ENCODE peak calls at places on chromosomes 12 and 14, in seven cellular contexts. T is HCT116, Z is Peyer's patch, B is AG10803, M is glutamatergic neuron, S is GM12878, L is LNCaP clone FGC. D is an unnamed sample.

GRCh38 chr14:52327374-52328226 is 13.5 kb downstream of the PTGER2 start:
- DNase-seq in T (no peak), Z (no peak), B (peak; percentile 56), M (no peak), S (no peak), L (peak; percentile 91), D (no peak)

GRCh38 chr14:32226051-32226450 is 23.0 kb upstream of the RNU6-8 start:
- DNase-seq in T (no peak), Z (no peak), B (peak; percentile 16), M (no peak), S (no peak), L (no peak), D (no peak)

GRCh38 chr12:95996034-95996658 is at the start of gene HAL:
- DNase-seq in T (no peak), Z (peak; percentile 64), B (peak; percentile 34), M (no peak), S (no peak), L (no peak), D (no peak)

GRCh38 chr14:52079239-52079956 is 10.5 kb upstream of the NID2 start:
- DNase-seq in T (no peak), Z (no peak), B (peak; percentile 49), M (no peak), S (no peak), L (no peak), D (no peak)

GRCh38 chr12:44117368-44117767 is 281.5 kb downstream of the TMEM117 start:
- DNase-seq in T (no peak), Z (no peak), B (peak; percentile 11), M (no peak), S (no peak), L (no peak), D (no peak)

GRCh38 chr14:98926151-98926550 is 345.8 kb downstream of the BCL11B start:
- DNase-seq in T (no peak), Z (peak; percentile 55), B (no peak), M (no peak), S (no peak), L (no peak), D (no peak)

GRCh38 chr12:15276088-15276698 is 46.1 kb upstream of the PTPRO start:
- DNase-seq in T (peak; percentile 16), Z (peak; percentile 54), B (peak; percentile 36), M (no peak), S (no peak), L (no peak), D (no peak)

GRCh38 chr14:61334197-61334701 is 12.9 kb downstream of the PRKCH start:
- DNase-seq in T (no peak), Z (no peak), B (no peak), M (no peak), S (no peak), L (no peak), D (no peak)

GRCh38 chr12:123319273-123319672 is 45.4 kb downstream of the SBNO1 start:
- DNase-seq in T (no peak), Z (no peak), B (no peak), M (no peak), S (no peak), L (no peak), D (no peak)

GRCh38 chr14:100891501-100892445 is 11.7 kb downstream of the RTL1 start:
- DNase-seq in T (no peak), Z (peak; percentile 25), B (no peak), M (peak; percentile 5), S (no peak), L (no peak), D (peak; percentile 4)

GRCh38 chr14:103442288-103442687 is 57.1 kb downstream of the MARK3 start:
- DNase-seq in T (no peak), Z (no peak), B (peak; percentile 58), M (no peak), S (no peak), L (no peak), D (no peak)

GRCh38 chr14:59126714-59127436 is 61.6 kb upstream of the DAAM1 start:
- DNase-seq in T (peak; percentile 61), Z (peak; percentile 54), B (peak; percentile 66), M (no peak), S (no peak), L (peak; percentile 41), D (no peak)

GRCh38 chr14:101098641-101099040 is 195.1 kb upstream of the RTL1 start:
- DNase-seq in T (no peak), Z (no peak), B (no peak), M (no peak), S (no peak), L (no peak), D (no peak)

GRCh38 chr14:104285483-104285790 is 147.1 kb downstream of the KIF26A start:
- DNase-seq in T (no peak), Z (no peak), B (no peak), M (peak; percentile 3), S (no peak), L (no peak), D (no peak)

GRCh38 chr14:101197595-101198397 is 294.3 kb upstream of the RTL1 start:
- DNase-seq in T (no peak), Z (peak; percentile 33), B (no peak), M (no peak), S (no peak), L (no peak), D (peak; percentile 9)

GRCh38 chr14:22283000-22283399 is 306.0 kb downstream of the DAD1 start:
- DNase-seq in T (no peak), Z (no peak), B (no peak), M (no peak), S (no peak), L (no peak), D (no peak)

GRCh38 chr14:38868415-38869290 is 234.4 kb downstream of the SEC23A start:
- DNase-seq in T (no peak), Z (no peak), B (no peak), M (no peak), S (no peak), L (peak; percentile 67), D (no peak)

GRCh38 chr14:104970231-104971068 is 7.7 kb downstream of the AHNAK2 start:
- DNase-seq in T (peak; percentile 56), Z (peak; percentile 68), B (peak; percentile 92), M (peak; percentile 62), S (no peak), L (no peak), D (no peak)

GRCh38 chr12:4892418-4892817 is 17.3 kb upstream of the KCNA1 start:
- DNase-seq in T (no peak), Z (no peak), B (no peak), M (no peak), S (no peak), L (no peak), D (no peak)

GRCh38 chr12:7555752-7556151 is 52.2 kb upstream of the CD163 start:
- DNase-seq in T (peak; percentile 48), Z (no peak), B (peak; percentile 72), M (no peak), S (no peak), L (no peak), D (no peak)

GRCh38 chr14:43483415-43483814 is 1023.7 kb downstream of the FSCB start:
- DNase-seq in T (no peak), Z (no peak), B (no peak), M (no peak), S (no peak), L (no peak), D (no peak)

GRCh38 chr12:54560374-54560858 is 11.0 kb downstream of the PDE1B start:
- DNase-seq in T (peak; percentile 21), Z (peak; percentile 95), B (peak; percentile 57), M (peak; percentile 81), S (peak; percentile 65), L (no peak), D (peak; percentile 82)

GRCh38 chr12:104370989-104371870 is 67.7 kb downstream of the EID3 start:
- DNase-seq in T (no peak), Z (no peak), B (peak; percentile 77), M (no peak), S (no peak), L (no peak), D (no peak)

GRCh38 chr12:127169321-127170270 is 1097.4 kb upstream of the TMEM132C start:
- DNase-seq in T (no peak), Z (no peak), B (peak; percentile 93), M (no peak), S (no peak), L (no peak), D (no peak)

GRCh38 chr12:1453801-1454200 is 140.6 kb downstream of the FBXL14 start:
- DNase-seq in T (no peak), Z (no peak), B (no peak), M (peak; percentile 52), S (no peak), L (no peak), D (no peak)

GRCh38 chr12:15880721-15881120 is 1.5 kb upstream of the STRAP start:
- DNase-seq in T (no peak), Z (no peak), B (no peak), M (no peak), S (no peak), L (no peak), D (no peak)

GRCh38 chr12:20527396-20528154 is 159.2 kb downstream of the PDE3A start:
- DNase-seq in T (no peak), Z (no peak), B (no peak), M (no peak), S (no peak), L (no peak), D (no peak)

GRCh38 chr14:95285566-95285965 is 34.1 kb downstream of the CLMN start:
- DNase-seq in T (no peak), Z (no peak), B (no peak), M (no peak), S (no peak), L (no peak), D (no peak)

GRCh38 chr12:132194056-132194455 is 49.8 kb downstream of the NOC4L start:
- DNase-seq in T (peak; percentile 31), Z (no peak), B (no peak), M (no peak), S (no peak), L (no peak), D (no peak)
- TF ChIP-seq CTCF in T (peak; percentile 65), Z (no peak), B (peak; percentile 23), M (peak; percentile 43), S (peak; percentile 27), L (peak; percentile 16), D (no peak)

GRCh38 chr12:29148065-29148957 is 767 bp upstream of the FAR2 start:
- DNase-seq in T (no peak), Z (peak; percentile 65), B (peak; percentile 1), M (peak; percentile 32), S (no peak), L (no peak), D (no peak)
- TF ChIP-seq CTCF in T (peak; percentile 6), Z (no peak), B (no peak), M (no peak), S (no peak), L (no peak), D (no peak)

DNA sequence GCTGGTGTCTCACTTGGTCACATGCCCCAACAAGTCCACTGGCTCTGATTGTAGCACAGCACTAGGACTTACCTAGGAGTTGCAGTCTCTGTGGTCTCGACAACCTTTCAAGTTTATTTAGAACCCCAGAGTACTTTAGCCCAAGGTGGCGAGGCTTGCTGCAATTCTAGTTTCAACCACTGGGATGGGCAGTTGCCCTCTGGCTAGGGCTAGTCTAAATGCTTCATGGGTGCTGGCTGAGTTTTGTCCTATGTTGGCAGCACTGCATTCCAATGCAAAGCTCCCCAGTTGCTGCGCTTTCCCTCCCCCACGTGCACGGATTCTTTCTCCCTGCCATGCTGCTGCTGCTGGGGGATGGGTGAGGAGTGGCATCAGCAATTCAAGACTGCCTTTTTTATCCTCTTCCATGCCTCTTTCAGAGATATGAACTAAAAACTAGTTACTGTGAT is 207.9 kb downstream of the SYNE2 start:
- DNase-seq in T (peak; percentile 29), Z (peak; percentile 50), B (no peak), M (peak; percentile 41), S (no peak), L (no peak), D (no peak)
- TF ChIP-seq CTCF in T (peak; percentile 74), Z (no peak), B (peak; percentile 48), M (peak; percentile 64), S (peak; percentile 67), L (peak; percentile 30), D (peak; percentile 22)

GRCh38 chr12:124375141-124375788 is 80.4 kb downstream of the RFLNA start:
- DNase-seq in T (no peak), Z (no peak), B (no peak), M (no peak), S (no peak), L (no peak), D (no peak)
- TF ChIP-seq CTCF in T (no peak), Z (no peak), B (no peak), M (no peak), S (no peak), L (no peak), D (no peak)